ENCODE peak calls at places on chromosomes 4 and X, in nine cellular contexts. V is AG04449; B is brain microvascular endothelial cell; U is astrocyte; T is tibial nerve; D is CD8-positive, alpha-beta T cell; L is kidney; E is CD4-positive, alpha-beta T cell; J is fibroblast of mammary gland. Q is an unnamed sample.

GRCh38 chr4:164888096-164888495 is 11.1 kb downstream of the APELA start:
- DNase-seq in E (no peak), V (no peak), L (no peak), B (peak), J (no peak), D (no peak), U (no peak), T (no peak), Q (no peak)

GRCh38 chr4:171857302-171858005 is 44.2 kb downstream of the GALNTL6 start:
- DNase-seq in B (peak), L (no peak), E (no peak), V (peak), D (no peak), J (peak), T (no peak), U (peak), Q (no peak)

GRCh38 chr4:26410385-26411293 is 79.6 kb downstream of the CCKAR start:
- DNase-seq in V (no peak), T (peak), J (peak), D (no peak), E (peak), U (no peak), B (peak), L (no peak), Q (no peak)

GRCh38 chr4:98632258-98632657 is 26.2 kb downstream of the TSPAN5 start:
- DNase-seq in V (no peak), T (no peak), D (no peak), U (no peak), L (no peak), J (no peak), B (no peak), E (no peak), Q (no peak)

GRCh38 chr4:113537183-113537977 is 224.2 kb downstream of the CAMK2D start:
- DNase-seq in D (no peak), V (no peak), J (no peak), T (no peak), E (no peak), U (no peak), L (no peak), B (no peak), Q (no peak)

GRCh38 chrX:49876750-49877149 is 2.5 kb upstream of the USP27X start:
- DNase-seq in D (no peak), B (peak), U (no peak), T (peak), E (no peak), L (no peak), V (no peak), J (peak), Q (no peak)

GRCh38 chrX:41600266-41600665 is 88.5 kb upstream of the GPR34 start:
- DNase-seq in T (no peak), U (peak), D (no peak), V (peak), J (no peak), B (peak), L (no peak), E (no peak), Q (no peak)

GRCh38 chr4:1359161-1359535 is 12.1 kb downstream of the UVSSA start:
- DNase-seq in V (peak), E (no peak), B (no peak), J (no peak), L (no peak), D (no peak), U (no peak), T (no peak), Q (no peak)

GRCh38 chrX:44422631-44423030 is 79.2 kb upstream of the EFHC2 start:
- DNase-seq in V (no peak), J (no peak), L (no peak), B (no peak), U (peak), T (no peak), D (no peak), E (no peak), Q (no peak)

GRCh38 chr4:119314356-119314755 is 7.6 kb downstream of the FABP2 start:
- DNase-seq in T (peak), B (no peak), D (no peak), J (peak), U (peak), L (no peak), V (no peak), E (peak), Q (no peak)

GRCh38 chr4:108738307-108738706 is 24.5 kb downstream of the ETNPPL start:
- DNase-seq in D (no peak), J (peak), V (no peak), U (peak), E (no peak), T (no peak), B (peak), L (no peak), Q (no peak)

GRCh38 chr4:121339824-121340223 is 41.0 kb downstream of the QRFPR start:
- DNase-seq in U (no peak), E (no peak), J (no peak), B (no peak), D (no peak), V (no peak), T (no peak), L (no peak), Q (no peak)

GRCh38 chrX:39985116-39985515 is 112.6 kb downstream of the BCOR start:
- DNase-seq in T (no peak), U (no peak), D (no peak), L (no peak), B (no peak), J (no peak), V (no peak), E (no peak), Q (no peak)

GRCh38 chr4:146333187-146333894 is 119.0 kb downstream of the REELD1 start:
- DNase-seq in E (no peak), U (peak), T (no peak), D (no peak), V (peak), L (no peak), J (peak), B (peak), Q (no peak)

GRCh38 chr4:137063961-137064360 is 468.3 kb downstream of the PCDH18 start:
- DNase-seq in U (no peak), T (no peak), L (no peak), V (no peak), E (no peak), J (no peak), B (no peak), D (no peak), Q (no peak)

GRCh38 chr4:158302076-158302866 is 92.0 kb downstream of the TMEM144 start:
- DNase-seq in T (no peak), V (peak), E (no peak), B (peak), U (peak), L (no peak), J (peak), D (no peak), Q (no peak)
- TF ChIP-seq CTCF in T (no peak), V (no peak), E (no peak), B (no peak), U (no peak), L (no peak), J (no peak), D (no peak), Q (no peak)

DNA sequence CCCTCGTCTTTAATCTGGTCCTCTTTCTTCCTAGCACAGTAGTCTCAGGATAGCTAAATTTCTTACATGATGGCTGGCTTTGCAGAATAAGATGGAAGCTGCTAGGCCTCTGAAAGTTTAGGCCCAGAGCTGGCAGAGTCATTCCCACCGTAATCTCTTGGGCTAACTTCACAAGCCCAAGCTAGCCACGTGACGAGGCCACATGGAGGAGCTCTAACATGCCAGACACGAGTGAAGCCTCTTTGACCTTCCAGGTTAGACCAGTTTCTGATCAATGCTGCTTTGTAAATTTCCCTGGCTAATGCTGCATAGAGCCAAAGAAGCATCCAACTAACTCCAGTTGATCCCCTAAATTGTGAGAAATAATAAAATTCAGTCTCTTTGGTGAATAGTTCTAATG is 9.5 kb upstream of the CENPE start:
- DNase-seq in E (no peak), D (no peak), V (no peak), L (no peak), J (peak), B (no peak), T (no peak), U (no peak), Q (no peak)
- TF ChIP-seq CTCF in E (no peak), D (no peak), V (no peak), L (no peak), J (peak), B (peak), T (no peak), U (no peak), Q (no peak)

GRCh38 chr4:31045151-31045550 is 325.0 kb downstream of the PCDH7 start:
- DNase-seq in U (no peak), V (no peak), B (no peak), E (no peak), J (no peak), L (no peak), T (no peak), D (no peak), Q (no peak)

GRCh38 chr4:31043382-31044062 is 323.4 kb downstream of the PCDH7 start:
- DNase-seq in V (no peak), U (no peak), B (no peak), J (no peak), D (no peak), L (no peak), T (no peak), E (no peak), Q (no peak)

GRCh38 chr4:31041385-31041784 is 321.2 kb downstream of the PCDH7 start:
- DNase-seq in B (no peak), D (no peak), E (no peak), J (no peak), U (no peak), L (no peak), T (no peak), V (no peak), Q (no peak)

GRCh38 chr4:31051151-31051550 is 331.0 kb downstream of the PCDH7 start:
- DNase-seq in L (no peak), T (no peak), B (no peak), U (no peak), V (no peak), D (no peak), E (no peak), J (no peak), Q (no peak)

GRCh38 chr4:31045724-31046318 is 325.7 kb downstream of the PCDH7 start:
- DNase-seq in V (no peak), T (no peak), E (no peak), D (no peak), J (peak), U (peak), L (no peak), B (peak), Q (no peak)
- TF ChIP-seq CTCF in V (no peak), T (no peak), E (no peak), D (no peak), J (peak), U (peak), L (peak), B (peak), Q (peak)

DNA sequence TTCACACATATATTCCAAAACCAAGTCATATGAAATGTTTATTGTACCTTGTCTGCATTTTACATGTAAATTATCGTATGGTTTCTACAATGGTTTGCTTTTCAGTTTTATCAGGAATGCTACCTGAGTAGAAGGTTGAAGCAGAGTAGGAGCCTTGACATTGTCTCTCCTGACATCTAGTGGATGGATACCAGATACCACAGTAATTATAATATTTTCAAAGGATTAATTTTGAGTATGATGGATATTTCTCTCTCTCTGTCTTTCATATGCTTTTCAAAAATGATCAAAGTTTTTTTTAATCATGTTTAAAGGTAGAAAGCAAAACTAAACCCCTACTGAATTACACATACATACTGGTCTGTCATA is 109.4 kb upstream of the KLHL13 start:
- DNase-seq in V (no peak), E (no peak), T (no peak), L (no peak), D (no peak), B (peak), J (peak), U (peak), Q (no peak)
- TF ChIP-seq CTCF in V (no peak), E (no peak), T (peak), L (peak), D (no peak), B (peak), J (peak), U (peak), Q (peak)